ENCODE peak calls at places on chromosomes 5 and 9, in five cellular contexts. S is OCI-LY7, L is HCT116, V is GM23338, O is MM.1S. D is an unnamed sample.

GRCh38 chr9:95815153-95815552 is 60.3 kb upstream of the ERCC6L2 start:
- DNase-seq in S (no peak), L (no peak), V (no peak), O (no peak), D (no peak)

GRCh38 chr5:59999056-59999455 is 105.5 kb upstream of the PDE4D start:
- DNase-seq in S (no peak), L (no peak), V (peak; percentile 10), O (no peak), D (no peak)

GRCh38 chr9:28293691-28294090 is 720.4 kb upstream of the C9orf72 start:
- DNase-seq in S (no peak), L (no peak), V (no peak), O (no peak), D (no peak)

GRCh38 chr5:107217721-107218130 is 453.0 kb downstream of the EFNA5 start:
- DNase-seq in S (no peak), L (peak; percentile 6), V (no peak), O (no peak), D (peak; percentile 76)

GRCh38 chr9:124054671-124055212 is 43.2 kb downstream of the LHX2 start:
- DNase-seq in S (no peak), L (no peak), V (no peak), O (peak; percentile 77), D (peak; percentile 73)

GRCh38 chr5:150783422-150783928 is 4.9 kb downstream of the SMIM3 start:
- DNase-seq in S (peak; percentile 7), L (peak; percentile 83), V (peak; percentile 48), O (no peak), D (peak; percentile 87)

GRCh38 chr9:4062966-4063365 is 236.9 kb downstream of the GLIS3 start:
- DNase-seq in S (no peak), L (no peak), V (no peak), O (no peak), D (no peak)

GRCh38 chr5:77987331-77987730 is 211.2 kb upstream of the TBCA start:
- DNase-seq in S (no peak), L (no peak), V (no peak), O (no peak), D (no peak)

GRCh38 chr5:130720355-130720754 is 444.7 kb downstream of the HINT1 start:
- DNase-seq in S (peak; percentile 12), L (peak; percentile 45), V (peak; percentile 81), O (no peak), D (no peak)

GRCh38 chr5:166535641-166536040 is 1755.8 kb upstream of the WWC1 start:
- DNase-seq in S (no peak), L (no peak), V (no peak), O (no peak), D (no peak)

GRCh38 chr9:42388846-42389245 is 205.4 kb downstream of the SPATA31A6 start:
- DNase-seq in S (no peak), L (no peak), V (no peak), O (no peak), D (no peak)
- H3K9me2 ChIP-seq in S (no peaks in the 10 kb centered on the region), L (no peaks in the 10 kb centered on the region), V (peaks cover 7% of the 10 kb centered on the region), O (no peaks in the 10 kb centered on the region), D (no peaks in the 10 kb centered on the region)

GRCh38 chr5:151820903-151821302 is 49.1 kb downstream of the G3BP1 start:
- DNase-seq in S (no peak), L (no peak), V (no peak), O (no peak), D (no peak)

GRCh38 chr5:151825445-151825844 is 53.7 kb downstream of the G3BP1 start:
- DNase-seq in S (peak; percentile 50), L (peak; percentile 36), V (peak; percentile 84), O (peak; percentile 35), D (peak; percentile 29)

GRCh38 chr5:151822141-151822540 is 50.4 kb downstream of the G3BP1 start:
- DNase-seq in S (no peak), L (no peak), V (no peak), O (no peak), D (no peak)

GRCh38 chr5:151815051-151815450 is 43.3 kb downstream of the G3BP1 start:
- DNase-seq in S (no peak), L (no peak), V (no peak), O (no peak), D (no peak)

DNA sequence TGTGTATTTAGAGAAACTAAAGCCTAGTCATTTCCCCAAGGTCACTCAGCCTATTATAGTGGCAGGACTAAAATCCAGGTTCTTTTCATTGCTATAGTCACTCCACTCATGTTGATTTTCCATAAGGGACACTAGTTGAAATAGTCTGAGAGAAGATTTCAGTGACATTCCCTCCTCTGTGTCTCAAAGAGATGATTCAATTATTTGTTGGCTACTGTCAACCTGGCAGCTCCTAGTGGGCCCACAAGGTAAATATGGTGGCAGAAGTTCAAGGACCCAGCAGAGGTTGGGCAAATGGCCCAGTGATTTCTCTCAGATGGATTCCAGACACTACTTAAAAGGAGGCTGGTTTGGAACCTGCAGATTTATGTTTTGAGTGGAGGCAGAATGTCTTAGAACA is 48.1 kb downstream of the G3BP1 start:
- DNase-seq in S (no peak), L (no peak), V (no peak), O (no peak), D (no peak)
- TF ChIP-seq CTCF in S (no peak), L (no peak), V (no peak), O (no peak), D (no peak)

GRCh38 chr5:64518784-64519183 is 13.0 kb downstream of the RGS7BP start:
- DNase-seq in S (no peak), L (no peak), V (no peak), O (peak; percentile 53), D (no peak)

GRCh38 chr5:64509798-64510197 is 4.0 kb downstream of the RGS7BP start:
- DNase-seq in S (no peak), L (no peak), V (no peak), O (no peak), D (no peak)

GRCh38 chr5:64516216-64516615 is 10.4 kb downstream of the RGS7BP start:
- DNase-seq in S (no peak), L (no peak), V (no peak), O (no peak), D (no peak)

GRCh38 chr5:64514620-64515019 is 8.8 kb downstream of the RGS7BP start:
- DNase-seq in S (no peak), L (no peak), V (no peak), O (no peak), D (no peak)

DNA sequence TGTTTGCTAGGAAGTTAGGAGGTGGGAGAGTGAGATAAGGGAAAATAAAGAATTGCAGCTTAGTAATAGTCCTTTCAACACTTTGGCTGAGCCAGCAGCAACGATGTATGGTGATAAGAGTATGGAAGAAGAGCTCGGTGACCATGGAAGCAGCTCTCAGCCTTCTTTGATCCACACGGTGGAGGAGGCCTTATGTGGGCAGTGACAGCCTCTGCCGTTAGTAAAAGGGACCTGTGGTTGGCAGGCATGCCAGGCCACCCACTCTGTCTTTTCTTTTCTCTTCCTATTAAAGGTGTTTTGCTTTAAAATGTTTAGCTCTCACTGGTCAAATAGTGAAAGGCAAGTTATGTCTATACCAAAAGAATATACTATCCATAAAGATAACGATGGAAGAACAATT is 7.7 kb downstream of the RGS7BP start:
- DNase-seq in S (no peak), L (no peak), V (no peak), O (no peak), D (no peak)
- H3K9me2 ChIP-seq in S (no peaks in the 10 kb centered on the region), L (no peaks in the 10 kb centered on the region), V (peaks cover under 1% of the 10 kb centered on the region), O (no peaks in the 10 kb centered on the region), D (no peaks in the 10 kb centered on the region)

GRCh38 chr5:5950658-5951057 is 427.7 kb downstream of the MED10 start:
- DNase-seq in S (no peak), L (no peak), V (no peak), O (no peak), D (no peak)
- TF ChIP-seq CTCF in S (no peak), L (no peak), V (no peak), O (no peak), D (no peak)

DNA sequence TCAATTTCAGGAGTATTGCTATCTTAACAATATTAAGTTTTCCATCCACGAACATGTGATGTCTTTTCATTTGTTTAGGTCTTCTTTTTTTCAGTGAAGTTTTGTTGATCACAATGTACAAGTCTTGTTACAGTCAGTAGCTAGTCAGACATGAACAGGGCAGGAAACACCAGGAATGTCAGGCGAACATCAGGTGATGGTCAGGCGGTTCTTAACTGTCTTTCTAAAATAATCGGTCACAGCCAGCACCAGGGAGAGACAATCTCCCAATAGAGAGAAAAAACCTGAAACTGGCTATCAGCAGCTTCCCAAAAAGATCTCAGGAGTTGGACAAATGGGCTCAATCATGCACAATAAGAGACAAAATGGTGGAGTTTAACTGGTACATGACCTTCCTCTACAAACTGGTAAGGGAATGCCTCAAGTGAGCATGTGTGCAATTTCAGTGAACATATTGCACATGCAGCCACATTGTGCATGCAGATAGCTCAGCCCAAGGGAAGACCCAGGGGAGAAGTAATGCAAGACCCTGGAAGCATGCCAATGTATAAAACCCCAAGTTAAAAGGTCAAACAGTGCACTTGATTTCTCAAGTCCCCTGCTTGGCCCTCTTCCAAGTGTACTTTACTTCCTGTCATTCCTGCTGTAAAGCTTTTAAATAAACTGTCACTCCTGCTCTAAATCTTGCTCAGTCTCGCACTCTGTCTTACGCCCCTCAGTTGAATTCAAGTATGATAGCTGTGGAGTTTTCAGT is 176.1 kb upstream of the RASEF start:
- DNase-seq in S (no peak), L (no peak), V (no peak), O (no peak), D (peak; percentile 13)
- H3K9me2 ChIP-seq in S (no peaks in the 10 kb centered on the region), L (no peaks in the 10 kb centered on the region), V (peaks cover 6% of the 10 kb centered on the region), O (no peaks in the 10 kb centered on the region), D (no peaks in the 10 kb centered on the region)

GRCh38 chr5:146306838-146307237 is 31.8 kb upstream of the POU4F3 start:
- DNase-seq in S (no peak), L (no peak), V (no peak), O (no peak), D (no peak)

GRCh38 chr5:146307796-146308195 is 30.8 kb upstream of the POU4F3 start:
- DNase-seq in S (no peak), L (no peak), V (no peak), O (no peak), D (no peak)

GRCh38 chr5:146313027-146313426 is 25.6 kb upstream of the POU4F3 start:
- DNase-seq in S (no peak), L (no peak), V (peak; percentile 23), O (peak; percentile 56), D (no peak)

DNA sequence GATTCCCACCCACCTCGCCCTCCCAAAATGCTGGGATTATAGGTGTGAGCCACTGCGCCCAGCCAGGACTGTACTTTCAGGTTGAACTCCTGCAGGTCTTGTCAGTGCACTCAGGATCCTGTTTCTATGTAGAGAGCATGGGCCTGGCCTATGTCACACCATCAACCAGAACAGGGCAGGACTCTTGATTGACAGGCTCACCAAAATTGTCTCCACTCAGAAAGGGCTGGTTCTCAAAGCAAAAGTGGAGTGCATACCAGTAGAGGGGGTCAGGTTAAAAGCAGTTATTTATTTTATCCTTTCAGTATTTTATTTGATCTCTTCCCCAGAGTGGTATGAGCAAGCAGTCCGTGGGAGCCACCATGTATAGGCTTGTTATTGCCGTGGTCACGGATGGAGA is 27.4 kb upstream of the POU4F3 start:
- DNase-seq in S (no peak), L (no peak), V (no peak), O (no peak), D (no peak)
- TF ChIP-seq CTCF in S (no peak), L (no peak), V (no peak), O (no peak), D (no peak)

GRCh38 chr5:5181650-5182324 is 41.7 kb downstream of the ADAMTS16 start:
- DNase-seq in S (no peak), L (no peak), V (peak; percentile 57), O (no peak), D (no peak)
- H3K9me2 ChIP-seq in S (no peaks in the 10 kb centered on the region), L (no peaks in the 10 kb centered on the region), V (peaks cover 6% of the 10 kb centered on the region), O (no peaks in the 10 kb centered on the region), D (no peaks in the 10 kb centered on the region)

GRCh38 chr5:109027983-109028607 is 280.4 kb downstream of the FER start:
- DNase-seq in S (no peak), L (no peak), V (no peak), O (no peak), D (no peak)
- TF ChIP-seq CTCF in S (no peak), L (no peak), V (no peak), O (no peak), D (no peak)

GRCh38 chr5:162377895-162378294 is 310.3 kb downstream of the GABRG2 start:
- DNase-seq in S (no peak), L (no peak), V (no peak), O (no peak), D (no peak)
- H3K9me2 ChIP-seq in S (no peaks in the 10 kb centered on the region), L (no peaks in the 10 kb centered on the region), V (peaks cover 4% of the 10 kb centered on the region), O (no peaks in the 10 kb centered on the region), D (no peaks in the 10 kb centered on the region)